ENCODE peak calls at places on chromosome 9, in ten cellular contexts. P is astrocyte of the spinal cord, O is fibroblast of pulmonary artery, Y is GM23338, M is skeletal muscle cell, Q is WERI-Rb-1, T is OCI-LY7, C is AG10803, W is PC-3, S is right lobe of liver. G is an unnamed sample.
A peak's percentile ranks its signal among the peaks of the same experiment; 100 is the strongest.

GRCh38 chr9:79012561-79012960 is 559.2 kb upstream of the TLE4 start:
- DNase-seq in Y (peak; percentile 14), P (peak; percentile 71), C (peak; percentile 60), W (peak; percentile 81), M (peak; percentile 39), S (no peak), Q (no peak), T (no peak), O (peak; percentile 35), G (peak; percentile 50)

GRCh38 chr9:34624475-34624984 is 4.2 kb upstream of the DCTN3 start:
- DNase-seq in Q (no peak), P (no peak), W (no peak), S (no peak), M (no peak), O (no peak), T (no peak), Y (peak; percentile 48), C (no peak), G (no peak)

GRCh38 chr9:119117409-119117808 is 251.8 kb downstream of the BRINP1 start:
- DNase-seq in Y (no peak), S (no peak), W (no peak), C (no peak), O (no peak), P (no peak), T (no peak), Q (no peak), M (no peak), G (no peak)

GRCh38 chr9:129183495-129184308 is 5.6 kb upstream of the IER5L start:
- DNase-seq in P (no peak), Y (no peak), O (no peak), T (peak; percentile 26), M (no peak), S (no peak), Q (peak; percentile 67), W (no peak), C (no peak), G (no peak)

GRCh38 chr9:132018957-132019405 is 60.7 kb downstream of the MED27 start:
- DNase-seq in O (peak; percentile 21), S (no peak), Q (no peak), M (no peak), C (no peak), Y (no peak), P (peak; percentile 42), W (no peak), T (no peak), G (no peak)

GRCh38 chr9:128628471-128629048 is 28.1 kb downstream of the DYNC2I2 start:
- DNase-seq in C (no peak), S (peak; percentile 93), W (no peak), T (no peak), P (no peak), O (no peak), M (no peak), Q (no peak), Y (no peak), G (no peak)

GRCh38 chr9:91117959-91118651 is 243.6 kb downstream of the AUH start:
- DNase-seq in Y (peak; percentile 84), O (peak; percentile 72), C (peak; percentile 86), W (no peak), S (peak; percentile 80), M (peak; percentile 77), T (no peak), P (peak; percentile 74), Q (peak; percentile 59), G (no peak)

GRCh38 chr9:134590240-134591081 is 51.1 kb upstream of the COL5A1 start:
- DNase-seq in Q (no peak), O (peak; percentile 69), M (no peak), T (no peak), C (no peak), W (no peak), Y (no peak), P (no peak), S (peak; percentile 22), G (no peak)

GRCh38 chr9:20043035-20043434 is 254.2 kb upstream of the SLC24A2 start:
- DNase-seq in O (no peak), M (no peak), P (no peak), S (no peak), Q (no peak), W (no peak), C (no peak), T (no peak), Y (no peak), G (no peak)
- H3K4me3 ChIP-seq in O (no peak overlapping the region), M (no peak overlapping the region), P (no peak overlapping the region), S (no peak overlapping the region), Q (no peak overlapping the region), W (no peak overlapping the region), C (no peak overlapping the region), T (no peak overlapping the region), Y (no peak overlapping the region), G (no peak overlapping the region)

DNA sequence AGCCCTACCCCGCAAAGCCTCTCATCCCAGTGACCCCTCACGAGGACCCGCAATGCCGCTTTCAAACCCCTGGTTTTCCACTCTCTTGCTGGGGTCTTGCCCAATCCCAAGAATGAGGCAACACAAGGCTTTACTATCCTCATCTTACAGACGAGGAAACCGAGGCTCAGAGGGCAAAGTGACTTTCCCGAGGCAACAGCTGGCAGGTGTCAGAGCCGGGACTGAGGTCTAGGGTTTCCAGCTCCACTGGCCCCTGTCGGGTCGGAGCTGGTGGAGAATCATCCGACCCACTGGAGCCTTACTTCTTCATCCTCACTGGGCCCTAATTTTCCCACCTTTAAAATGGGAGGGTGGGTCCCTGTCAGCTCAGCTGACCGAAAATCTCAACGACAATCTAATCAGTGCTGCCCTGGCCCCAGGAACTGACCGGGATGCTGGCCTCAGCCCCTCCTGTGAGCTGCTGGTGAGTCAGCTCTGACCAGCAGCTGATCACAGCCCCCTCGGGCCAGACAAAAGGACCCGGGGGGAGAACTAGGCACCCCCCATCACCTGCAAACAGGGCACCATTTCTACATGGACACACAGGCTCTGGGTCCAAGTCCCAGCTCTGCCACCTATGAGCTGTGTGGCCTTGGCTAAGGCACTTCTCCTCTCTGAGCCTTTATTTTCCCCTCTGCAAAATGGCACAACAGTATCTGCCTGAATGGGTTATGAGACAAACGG is 72.7 kb upstream of the STXBP1 start:
- DNase-seq in M (no peak), O (no peak), Q (no peak), T (no peak), P (no peak), Y (no peak), W (no peak), C (no peak), S (no peak), G (no peak)
- H3K4me3 ChIP-seq in M (no peak overlapping the region), O (no peak overlapping the region), Q (no peak overlapping the region), T (no peak overlapping the region), P (no peak overlapping the region), Y (no peak overlapping the region), W (no peak overlapping the region), C (no peak overlapping the region), S (no peak overlapping the region), G (no peak overlapping the region)

DNA sequence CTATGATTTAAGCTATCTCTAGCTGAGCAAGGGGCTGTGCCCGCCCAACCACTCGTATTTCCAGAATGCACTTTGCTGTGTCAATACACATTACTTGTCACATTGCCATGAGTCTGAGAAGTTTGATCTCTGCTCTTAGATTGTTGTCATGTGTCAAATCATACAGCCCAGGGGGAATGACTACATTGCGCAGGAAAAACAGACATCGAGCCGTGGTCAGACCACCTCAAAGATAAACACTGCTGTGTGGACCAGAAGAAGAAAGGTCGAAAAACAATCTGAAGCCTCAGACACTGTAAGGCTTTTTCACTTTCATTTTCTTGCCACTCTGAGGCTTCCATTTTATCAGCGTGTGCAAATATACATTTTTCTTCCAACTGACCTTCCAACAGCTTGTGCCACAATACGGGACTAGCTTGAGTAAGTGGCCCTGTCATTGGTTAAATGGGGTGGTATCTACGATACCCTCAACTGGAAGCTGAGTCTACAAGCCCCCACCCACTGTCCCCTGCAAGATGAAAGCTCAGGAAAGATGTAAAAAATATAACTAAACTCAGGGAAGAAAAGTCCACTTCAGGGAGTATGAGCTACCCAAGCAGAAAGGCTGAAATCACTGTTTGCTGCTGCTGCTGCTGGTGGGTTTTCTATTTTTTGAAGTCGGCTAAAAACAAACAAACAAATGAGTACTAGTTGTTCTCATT is 603.0 kb downstream of the BNC2 start:
- DNase-seq in T (no peak), C (peak; percentile 29), P (peak; percentile 87), W (peak; percentile 89), S (peak; percentile 55), M (peak; percentile 46), O (peak; percentile 37), Y (no peak), Q (no peak), G (peak; percentile 39)
- H3K4me3 ChIP-seq in T (no peak overlapping the region), C (peak overlapping the region; percentile 56), P (peak overlapping the region; percentile 24), W (peak overlapping the region; percentile 56), S (peak overlapping the region; percentile 23), M (peak overlapping the region; percentile 7), O (peak overlapping the region; percentile 7), Y (no peak overlapping the region), Q (no peak overlapping the region), G (no peak overlapping the region)

DNA sequence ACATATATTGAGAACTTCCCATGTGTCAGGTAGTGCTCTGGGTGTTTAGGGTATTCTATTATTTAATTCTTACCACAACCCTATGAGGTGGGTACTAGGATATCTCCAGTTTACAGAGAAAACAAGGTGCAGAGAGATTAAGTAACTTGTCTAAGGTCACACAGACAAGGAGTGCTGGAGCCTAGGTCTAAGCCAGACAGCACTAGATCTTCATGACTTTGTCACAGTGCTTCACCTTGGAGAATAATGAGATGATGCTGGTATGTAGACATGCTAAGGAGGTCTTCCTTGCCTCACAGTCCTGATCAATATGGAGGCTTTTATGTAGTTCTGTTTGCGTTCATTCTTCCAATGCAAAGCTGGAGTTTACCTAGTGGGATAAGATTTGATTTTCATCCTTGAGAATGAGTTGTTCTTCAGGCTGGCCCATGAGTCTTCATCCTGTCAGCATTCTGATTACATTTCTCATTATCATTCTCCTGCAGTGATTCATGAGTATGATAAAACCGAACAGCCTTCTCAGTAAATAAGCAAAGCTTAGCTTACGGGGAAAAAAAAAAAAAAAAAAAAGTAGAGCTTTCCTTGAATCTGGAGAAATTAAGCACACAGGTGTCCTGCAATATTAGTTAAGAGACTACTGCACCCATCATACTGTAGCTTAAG is 176.3 kb downstream of the C9orf152 start:
- DNase-seq in S (no peak), Y (no peak), M (peak; percentile 61), C (peak; percentile 75), T (no peak), Q (no peak), O (peak; percentile 77), P (peak; percentile 77), W (peak; percentile 86), G (peak; percentile 97)
- H3K4me3 ChIP-seq in S (no peak overlapping the region), Y (no peak overlapping the region), M (no peak overlapping the region), C (no peak overlapping the region), T (no peak overlapping the region), Q (no peak overlapping the region), O (no peak overlapping the region), P (no peak overlapping the region), W (no peak overlapping the region), G (no peak overlapping the region)

DNA sequence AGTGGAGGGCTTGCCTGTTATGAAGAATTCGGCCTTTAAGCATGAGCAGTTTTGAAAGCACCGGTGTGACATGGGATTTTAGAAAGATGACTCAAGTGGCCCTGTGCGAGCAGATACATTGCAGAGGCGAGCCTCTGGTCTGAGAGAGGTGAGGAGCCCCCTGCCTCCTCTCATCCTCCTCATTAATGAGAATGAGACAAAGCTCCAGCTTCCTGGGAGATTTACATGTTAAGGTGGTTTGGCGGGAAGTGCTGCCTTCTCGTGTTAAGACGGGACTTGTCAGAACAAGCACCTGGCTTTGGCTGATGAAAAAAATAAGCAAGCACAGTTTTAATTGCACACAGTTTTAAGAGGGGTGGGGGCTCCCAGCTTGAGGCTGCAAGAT is 68.1 kb downstream of the ACTL7B start:
- DNase-seq in Y (peak; percentile 14), Q (peak; percentile 87), S (no peak), O (no peak), P (no peak), C (no peak), W (no peak), T (no peak), M (no peak), G (peak; percentile 87)
- H3K4me3 ChIP-seq in Y (no peak overlapping the region), Q (peak overlapping the region; percentile 33), S (no peak overlapping the region), O (no peak overlapping the region), P (no peak overlapping the region), C (no peak overlapping the region), W (no peak overlapping the region), T (no peak overlapping the region), M (no peak overlapping the region), G (peak overlapping the region; percentile 8)

GRCh38 chr9:109463924-109464625 is 34.0 kb downstream of the PTPN3 start:
- DNase-seq in M (no peak), C (no peak), P (no peak), Y (no peak), T (no peak), Q (no peak), W (no peak), S (no peak), O (no peak), G (peak; percentile 47)
- H3K4me3 ChIP-seq in M (no peak overlapping the region), C (no peak overlapping the region), P (no peak overlapping the region), Y (no peak overlapping the region), T (no peak overlapping the region), Q (no peak overlapping the region), W (no peak overlapping the region), S (no peak overlapping the region), O (no peak overlapping the region), G (no peak overlapping the region)